ENCODE peak calls at places on chromosomes 13 and 19, in four cellular contexts. Y is IMR-90, J is adrenal gland, R is heart left ventricle. I is an unnamed sample.

GRCh38 chr19:48608798-48609263 is 2.3 kb downstream of the SPACA4 start:
- DNase-seq in Y (no peak), R (no peak), J (peak; percentile 74), I (no peak)

GRCh38 chr13:112995395-112996091 is 26.5 kb downstream of the MCF2L start:
- DNase-seq in R (no peak), Y (no peak), J (no peak), I (no peak)

GRCh38 chr19:5058456-5059190 is 89.7 kb downstream of the KDM4B start:
- DNase-seq in J (no peak), R (no peak), Y (peak; percentile 41), I (no peak)

GRCh38 chr13:26923824-26924605 is 163.4 kb upstream of the GPR12 start:
- DNase-seq in J (peak; percentile 71), Y (peak; percentile 34), R (peak; percentile 41), I (no peak)

GRCh38 chr13:91106565-91106964 is 240.9 kb upstream of the MIR17HG start:
- DNase-seq in Y (no peak), R (no peak), J (no peak), I (no peak)

GRCh38 chr13:89568276-89568675 is 1779.2 kb upstream of the MIR17HG start:
- DNase-seq in R (no peak), Y (no peak), J (no peak), I (no peak)

GRCh38 chr19:277581-278165 is 13.5 kb downstream of the PLPP2 start:
- DNase-seq in R (no peak), Y (peak; percentile 35), J (peak; percentile 15), I (no peak)

GRCh38 chr13:63636231-63636993 is 2220.8 kb upstream of the PCDH20 start:
- DNase-seq in J (no peak), Y (no peak), R (no peak), I (no peak)

GRCh38 chr13:79401259-79402071 is 4.6 kb downstream of the RBM26 start:
- DNase-seq in R (no peak), Y (no peak), J (no peak), I (no peak)

GRCh38 chr13:76516013-76516412 is 370.2 kb downstream of the KCTD12 start:
- DNase-seq in J (no peak), Y (peak; percentile 92), R (no peak), I (no peak)

GRCh38 chr13:32334676-32335075 is 19.4 kb downstream of the BRCA2 start:
- DNase-seq in Y (peak; percentile 2), R (no peak), J (no peak), I (no peak)

GRCh38 chr19:13856530-13856929 is 20.4 kb upstream of the NANOS3 start:
- DNase-seq in Y (no peak), J (no peak), R (no peak), I (no peak)
- H3K4me1 ChIP-seq in Y (peaks cover 12% of the 10 kb centered on the region), J (peaks cover 4% of the 10 kb centered on the region), R (peaks cover 16% of the 10 kb centered on the region), I (peaks cover 25% of the 10 kb centered on the region)

GRCh38 chr19:40662925-40663711 is 27.3 kb downstream of the NUMBL start:
- DNase-seq in J (peak; percentile 94), Y (peak; percentile 84), R (peak; percentile 91), I (peak; percentile 96)
- TF ChIP-seq POLR2A in J (no peak), Y (peak; percentile 50), R (no peak), I (no peak)

GRCh38 chr13:97256343-97256783 is 34.2 kb downstream of the MBNL2 start:
- DNase-seq in Y (peak; percentile 97), R (no peak), J (no peak), I (no peak)
- H3K27ac ChIP-seq in Y (peak overlapping the region; percentile 43), R (peak overlapping the region; percentile 89), J (peak overlapping the region; percentile 95), I (peak overlapping the region; percentile 83)

GRCh38 chr19:31955061-31955460 is 390.3 kb upstream of the ZNF507 start:
- DNase-seq in Y (no peak), J (peak; percentile 7), R (no peak), I (no peak)

GRCh38 chr19:31956771-31957170 is 388.6 kb upstream of the ZNF507 start:
- DNase-seq in R (no peak), Y (no peak), J (no peak), I (no peak)

GRCh38 chr19:31957711-31958110 is 387.7 kb upstream of the ZNF507 start:
- DNase-seq in J (no peak), R (no peak), Y (no peak), I (no peak)

GRCh38 chr19:31960474-31960873 is 384.9 kb upstream of the ZNF507 start:
- DNase-seq in R (no peak), Y (no peak), J (no peak), I (no peak)

DNA sequence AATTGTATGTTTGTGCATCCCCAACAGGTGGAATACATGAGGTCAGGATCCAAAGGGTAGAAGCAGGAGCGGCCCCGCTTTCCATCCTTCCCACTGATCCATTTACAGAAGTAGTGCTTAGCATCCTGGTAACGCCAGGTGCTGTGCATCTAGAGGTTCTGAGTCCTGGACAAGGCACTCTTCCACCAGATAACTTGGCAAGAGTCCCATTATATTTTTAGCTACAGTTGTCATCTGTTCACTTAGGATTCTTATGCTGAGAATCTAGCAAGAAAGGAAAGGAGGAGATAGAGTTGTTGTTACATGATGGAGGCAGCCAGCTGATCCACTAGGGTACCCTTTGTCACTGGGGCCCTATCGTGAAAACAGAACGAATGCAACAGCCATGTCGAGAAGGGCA is 389.5 kb upstream of the ZNF507 start:
- DNase-seq in J (peak; percentile 15), Y (no peak), R (no peak), I (no peak)
- H3K4me1 ChIP-seq in J (no peaks in the 10 kb centered on the region), Y (no peaks in the 10 kb centered on the region), R (peaks cover 8% of the 10 kb centered on the region), I (no peaks in the 10 kb centered on the region)

GRCh38 chr19:45404557-45405434 is at the start of gene PPP1R13L:
- DNase-seq in J (peak; percentile 91), R (peak; percentile 94), Y (peak; percentile 56), I (peak; percentile 92)
- TF ChIP-seq POLR2A in J (no peak), R (peak; percentile 72), Y (no peak), I (no peak)

DNA sequence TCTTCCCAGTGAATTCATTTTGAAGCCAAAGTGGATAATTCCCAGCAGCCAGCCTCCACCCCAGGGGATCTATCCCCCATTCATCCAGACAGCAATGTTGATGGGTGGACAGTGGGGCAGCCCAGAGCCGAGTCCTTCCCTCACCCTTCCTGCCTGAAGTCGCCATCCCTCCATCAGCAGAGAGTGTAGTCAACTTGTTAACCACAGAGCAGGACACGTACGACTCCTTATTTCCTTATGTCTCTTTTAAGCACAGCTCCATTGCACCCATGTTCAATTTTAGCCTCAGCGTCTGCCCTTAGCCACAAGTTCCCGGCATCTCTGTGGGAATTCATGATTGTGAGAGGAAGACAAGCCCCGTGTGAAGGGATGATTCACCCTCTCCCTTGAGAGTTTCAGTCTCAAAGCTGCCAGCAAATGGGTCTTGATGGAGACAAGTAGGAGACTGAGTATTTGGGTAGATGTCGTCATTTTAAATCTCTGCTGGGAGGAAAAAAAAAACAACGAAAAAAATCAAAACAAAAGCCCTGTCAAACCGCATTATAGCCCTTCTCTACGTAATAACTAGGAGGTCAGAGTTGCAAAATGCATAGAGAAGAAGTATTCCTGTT is 58.3 kb upstream of the MEDAG start:
- DNase-seq in Y (peak; percentile 99), J (peak; percentile 77), R (peak; percentile 51), I (no peak)
- H3K27ac ChIP-seq in Y (peak overlapping the region; percentile 90), J (peak overlapping the region; percentile 54), R (peak overlapping the region; percentile 50), I (peak overlapping the region; percentile 25)